ENCODE peak calls at places on chromosomes 11 and 22, in six cellular contexts. T is AG10803, S is SK-N-MC, J is endothelial cell of umbilical vein, G is GM12865, I is esophagus squamous epithelium. W is an unnamed sample.

GRCh38 chr11:6926208-6927029 is at the start of gene ZNF215:
- DNase-seq in G (peak), T (peak), J (peak), I (peak), S (no peak), W (peak)

GRCh38 chr11:540583-541432 is 3.5 kb downstream of the LRRC56 start:
- DNase-seq in G (no peak), S (no peak), I (no peak), T (no peak), J (no peak), W (no peak)

GRCh38 chr11:127275771-127276170 is 275.2 kb upstream of the KIRREL3 start:
- DNase-seq in I (no peak), J (no peak), T (no peak), G (no peak), S (no peak), W (no peak)

GRCh38 chr11:35683728-35684339 is 21.3 kb downstream of the TRIM44 start:
- DNase-seq in I (no peak), G (peak), T (peak), J (no peak), S (no peak), W (no peak)

GRCh38 chr22:49427941-49428340 is 399.7 kb downstream of the BRD1 start:
- DNase-seq in J (no peak), T (no peak), S (no peak), G (no peak), I (no peak), W (no peak)

GRCh38 chr11:15932417-15932816 is 423.9 kb downstream of the SOX6 start:
- DNase-seq in T (no peak), J (no peak), I (no peak), S (no peak), G (no peak), W (no peak)

GRCh38 chr11:69647761-69648497 is 7.0 kb downstream of the CCND1 start:
- DNase-seq in J (no peak), S (no peak), T (no peak), G (peak), I (no peak), W (no peak)

GRCh38 chr11:7571640-7572000 is 57.8 kb downstream of the PPFIBP2 start:
- DNase-seq in I (no peak), S (no peak), J (peak), T (peak), G (peak), W (no peak)

GRCh38 chr11:75445315-75445953 is 12.4 kb upstream of the KLHL35 start:
- DNase-seq in T (peak), I (peak), G (peak), S (no peak), J (peak), W (no peak)

GRCh38 chr11:75035911-75036536 is 47.3 kb downstream of the NEU3 start:
- DNase-seq in G (no peak), S (no peak), J (no peak), T (no peak), I (no peak), W (no peak)

GRCh38 chr11:65546217-65546958 is 11.8 kb downstream of the LTBP3 start:
- DNase-seq in G (peak), T (no peak), J (peak), S (no peak), I (peak), W (no peak)

GRCh38 chr22:25206998-25207397 is 7.3 kb downstream of the CRYBB3 start:
- DNase-seq in T (no peak), S (no peak), G (no peak), J (no peak), I (no peak), W (no peak)

GRCh38 chr22:24146791-24147353 is 34.4 kb upstream of the SUSD2 start:
- DNase-seq in T (peak), S (peak), G (no peak), I (no peak), J (peak), W (peak)

GRCh38 chr22:27490080-27490479 is 311.5 kb downstream of the MN1 start:
- DNase-seq in J (no peak), I (no peak), T (no peak), S (no peak), G (no peak), W (no peak)

GRCh38 chr11:126816655-126817054 is 183.9 kb downstream of the KIRREL3 start:
- DNase-seq in I (no peak), G (no peak), S (no peak), T (peak), J (no peak), W (no peak)

GRCh38 chr11:6079463-6079862 is 28.0 kb upstream of the OR56B4 start:
- DNase-seq in I (no peak), G (no peak), J (no peak), T (no peak), S (no peak), W (no peak)

GRCh38 chr11:102005306-102005705 is 41.9 kb upstream of the CFAP300 start:
- DNase-seq in G (no peak), J (no peak), S (no peak), I (no peak), T (no peak), W (no peak)

GRCh38 chr11:69536406-69536805 is 54.9 kb downstream of the LINC01488 start:
- DNase-seq in G (no peak), S (no peak), I (no peak), J (no peak), T (no peak), W (no peak)

GRCh38 chr11:71206186-71206585 is 46.2 kb downstream of the SHANK2 start:
- DNase-seq in J (no peak), I (no peak), T (peak), S (no peak), G (no peak), W (no peak)

GRCh38 chr11:67054851-67055523 is 1.7 kb upstream of the RHOD start:
- DNase-seq in S (no peak), T (peak), J (peak), G (no peak), I (no peak), W (no peak)

GRCh38 chr11:131897976-131898375 is 527.6 kb downstream of the NTM start:
- DNase-seq in J (no peak), I (no peak), G (no peak), S (no peak), T (no peak), W (no peak)

GRCh38 chr22:49158741-49159564 is 668.7 kb downstream of the BRD1 start:
- DNase-seq in T (no peak), G (no peak), I (no peak), S (no peak), J (no peak), W (no peak)

GRCh38 chr11:14446701-14447169 is 52.9 kb downstream of the COPB1 start:
- DNase-seq in G (no peak), S (no peak), T (peak), J (peak), I (no peak), W (no peak)

GRCh38 chr11:69055598-69056516 is 7.1 kb downstream of the TPCN2 start:
- DNase-seq in G (peak), J (no peak), I (no peak), T (no peak), S (no peak), W (no peak)

GRCh38 chr11:130202818-130203671 is 43.5 kb downstream of the ST14 start:
- DNase-seq in T (no peak), G (no peak), S (no peak), I (no peak), J (no peak), W (no peak)

GRCh38 chr22:37805878-37806277 is 1.9 kb upstream of the GCAT start:
- DNase-seq in J (no peak), S (no peak), G (no peak), I (no peak), T (no peak), W (no peak)

GRCh38 chr11:60970369-60970774 is 1.1 kb upstream of the CD6 start:
- DNase-seq in J (peak), S (no peak), I (no peak), G (peak), T (peak), W (no peak)

GRCh38 chr11:61173456-61173855 is 12.2 kb upstream of the VPS37C start:
- DNase-seq in I (no peak), G (peak), S (no peak), J (peak), T (peak), W (no peak)

GRCh38 chr11:70579376-70579955 is 181.1 kb downstream of the CTTN start:
- DNase-seq in I (no peak), G (no peak), J (no peak), S (no peak), T (no peak), W (no peak)

GRCh38 chr11:115217726-115218311 is 286.4 kb downstream of the CADM1 start:
- DNase-seq in J (no peak), I (no peak), G (no peak), T (no peak), S (no peak), W (no peak)

GRCh38 chr11:39221739-39222138 is 2237.7 kb downstream of the LRRC4C start:
- DNase-seq in J (no peak), S (peak), G (no peak), I (no peak), T (no peak), W (no peak)

GRCh38 chr11:110522456-110522855 is 92.7 kb downstream of the FDX1 start:
- DNase-seq in S (peak), T (no peak), J (no peak), G (no peak), I (no peak), W (no peak)

GRCh38 chr11:20594274-20595061 is 4.9 kb upstream of the SLC6A5 start:
- DNase-seq in S (no peak), I (no peak), J (no peak), G (no peak), T (no peak), W (no peak)

GRCh38 chr11:80980221-80980620 is 1539.4 kb upstream of the TENM4 start:
- DNase-seq in J (peak), S (no peak), I (no peak), G (peak), T (peak), W (peak)

GRCh38 chr11:105000797-105001196 is 22.2 kb downstream of the CASP5 start:
- DNase-seq in T (no peak), J (peak), I (no peak), S (no peak), G (peak), W (no peak)

GRCh38 chr11:68857037-68857586 is 15.4 kb upstream of the CPT1A start:
- DNase-seq in S (no peak), T (no peak), I (no peak), J (no peak), G (no peak), W (no peak)

GRCh38 chr11:125345706-125346561 is 150.1 kb downstream of the FEZ1 start:
- DNase-seq in T (peak), G (peak), J (peak), I (peak), S (no peak), W (peak)

DNA sequence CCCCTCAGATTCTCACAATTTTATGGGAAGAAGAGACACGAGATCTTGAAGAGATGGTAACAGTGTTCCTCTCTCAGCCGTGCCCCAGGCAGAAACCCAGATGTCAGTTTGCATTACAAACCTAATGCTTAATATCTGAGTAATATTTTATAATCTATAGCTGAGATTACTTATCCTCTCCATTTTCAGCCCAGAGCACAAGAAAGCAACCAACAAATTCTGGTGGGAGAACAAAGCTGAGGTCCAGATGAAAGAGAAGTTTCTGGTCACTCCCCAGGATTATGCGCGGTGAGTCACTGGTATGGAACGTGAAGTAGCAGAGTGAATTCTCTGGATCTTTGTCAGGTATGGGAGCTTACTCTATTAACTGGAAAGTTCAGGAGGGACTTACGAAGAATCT is 884 bp downstream of the CENATAC start:
- DNase-seq in S (no peak), G (no peak), I (no peak), T (peak), J (peak), W (no peak)
- H3K4me3 ChIP-seq in S (peak), G (peak), I (peak), T (peak), J (peak), W (peak)

GRCh38 chr11:83073884-83074283 is 2.2 kb upstream of the RAB30 start:
- DNase-seq in J (no peak), S (no peak), T (no peak), I (no peak), G (no peak), W (no peak)

GRCh38 chr11:83072689-83073242 is 1.1 kb upstream of the RAB30 start:
- DNase-seq in S (no peak), G (no peak), I (no peak), T (no peak), J (no peak), W (no peak)

GRCh38 chr11:83070878-83071640 is 638 bp downstream of the RAB30 start:
- DNase-seq in I (no peak), J (no peak), S (no peak), G (no peak), T (peak), W (no peak)

GRCh38 chr11:83071641-83072591 is at the start of gene RAB30:
- DNase-seq in G (peak), S (peak), J (peak), I (peak), T (peak), W (peak)

DNA sequence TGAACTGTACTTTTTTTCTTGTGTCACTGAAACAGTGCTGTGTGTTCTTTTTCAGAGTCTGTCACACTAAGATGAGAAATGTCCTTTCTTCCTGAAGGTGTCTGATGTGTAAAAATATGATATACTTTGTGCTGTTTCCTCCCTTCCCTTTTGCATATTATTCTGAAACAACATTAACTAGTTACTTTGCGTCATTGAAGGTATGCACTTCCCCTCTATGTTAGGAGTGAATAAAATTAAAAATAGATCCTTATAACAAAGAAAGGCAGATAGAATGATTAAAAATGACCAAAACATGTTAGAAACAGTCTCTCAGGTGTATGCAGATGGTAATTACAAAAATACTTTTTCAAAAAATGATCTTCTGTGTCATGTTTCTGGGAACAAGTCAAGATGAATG is 1.6 kb upstream of the RAB30 start:
- DNase-seq in I (no peak), T (no peak), S (no peak), J (no peak), G (no peak), W (no peak)
- H3K4me3 ChIP-seq in I (peak), T (peak), S (peak), J (peak), G (peak), W (peak)

DNA sequence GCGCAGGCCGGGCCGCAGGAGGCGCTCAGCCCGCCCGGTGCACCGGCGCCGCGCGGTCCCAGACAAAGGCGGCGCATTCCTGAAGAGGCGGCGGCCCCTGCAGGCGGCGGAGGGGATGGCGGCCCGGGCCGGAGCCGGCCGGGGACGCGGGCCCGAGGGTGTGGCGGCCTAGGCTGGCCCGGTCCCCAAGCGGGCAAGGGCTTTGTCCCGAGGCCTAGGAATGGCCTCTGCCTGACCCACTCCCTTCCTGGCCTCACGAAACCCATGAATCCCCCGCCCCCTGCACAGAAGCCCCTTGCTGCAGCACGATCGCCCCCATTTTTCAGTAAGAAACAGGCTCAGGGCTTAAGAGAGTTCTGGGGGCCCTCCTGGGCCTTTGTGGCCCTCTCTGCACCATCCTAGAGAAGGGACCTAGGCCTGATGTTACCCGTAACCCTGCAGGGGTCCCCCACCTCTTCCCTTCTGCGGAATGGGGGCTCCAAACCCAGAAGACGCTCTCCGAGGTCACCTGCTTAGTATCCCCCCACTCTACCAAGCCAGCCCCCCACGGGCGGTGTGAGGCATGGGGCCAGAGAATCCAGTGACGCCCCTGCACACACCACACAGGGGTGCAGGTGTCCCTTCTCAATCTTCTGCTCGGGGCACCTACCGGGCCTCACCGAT is 363 bp upstream of the RTN4R start:
- DNase-seq in G (peak), T (peak), I (no peak), S (no peak), J (peak), W (no peak)
- H3K4me3 ChIP-seq in G (no peak), T (no peak), I (peak), S (peak), J (no peak), W (no peak)

GRCh38 chr11:57476223-57476882 is 16.0 kb downstream of the RTN4RL2 start:
- DNase-seq in I (no peak), J (no peak), T (no peak), G (peak), S (no peak), W (no peak)
- H3K4me3 ChIP-seq in I (peak), J (no peak), T (no peak), G (peak), S (no peak), W (peak)

GRCh38 chr11:2384723-2385041 is 7.6 kb downstream of the CD81 start:
- DNase-seq in S (no peak), T (no peak), J (no peak), I (no peak), G (peak), W (no peak)

GRCh38 chr11:2383823-2384722 is 7.0 kb downstream of the CD81 start:
- DNase-seq in I (no peak), J (no peak), G (peak), S (no peak), T (no peak), W (no peak)

GRCh38 chr11:2381494-2382128 is 4.5 kb downstream of the CD81 start:
- DNase-seq in I (no peak), J (no peak), G (no peak), T (no peak), S (no peak), W (no peak)

GRCh38 chr11:2382129-2382517 is 5.0 kb downstream of the CD81 start:
- DNase-seq in S (no peak), G (no peak), J (no peak), T (no peak), I (no peak), W (no peak)

GRCh38 chr11:2382927-2383822 is 6.1 kb downstream of the CD81 start:
- DNase-seq in J (peak), S (no peak), T (no peak), I (no peak), G (no peak), W (no peak)
- H3K4me3 ChIP-seq in J (no peak), S (no peak), T (peak), I (peak), G (peak), W (no peak)

GRCh38 chr11:91986218-91986617 is 238.4 kb upstream of the FAT3 start:
- DNase-seq in J (no peak), T (no peak), I (no peak), S (no peak), G (no peak), W (no peak)

GRCh38 chr11:91984033-91984568 is 240.5 kb upstream of the FAT3 start:
- DNase-seq in G (no peak), T (peak), S (no peak), J (no peak), I (no peak), W (no peak)

GRCh38 chr11:91979775-91980174 is 244.8 kb upstream of the FAT3 start:
- DNase-seq in G (no peak), T (no peak), S (no peak), J (no peak), I (no peak), W (no peak)

GRCh38 chr11:91978747-91979146 is 245.9 kb upstream of the FAT3 start:
- DNase-seq in S (no peak), J (no peak), G (no peak), T (peak), I (no peak), W (no peak)

GRCh38 chr11:91981995-91982394 is 242.6 kb upstream of the FAT3 start:
- DNase-seq in S (no peak), G (no peak), T (peak), J (no peak), I (no peak), W (peak)
- H3K4me3 ChIP-seq in S (no peak), G (no peak), T (no peak), J (no peak), I (no peak), W (no peak)

GRCh38 chr11:57547854-57548377 is 10.5 kb downstream of the SMTNL1 start:
- DNase-seq in J (peak), S (no peak), I (no peak), G (peak), T (no peak), W (no peak)

GRCh38 chr11:57544566-57544965 is 7.2 kb downstream of the SMTNL1 start:
- DNase-seq in I (no peak), T (no peak), J (no peak), S (no peak), G (no peak), W (no peak)

GRCh38 chr11:57546869-57547518 is 9.6 kb downstream of the SMTNL1 start:
- DNase-seq in J (peak), I (no peak), S (no peak), T (peak), G (peak), W (no peak)

GRCh38 chr11:57546451-57546850 is 9.1 kb downstream of the SMTNL1 start:
- DNase-seq in S (no peak), T (no peak), J (no peak), I (no peak), G (no peak), W (no peak)

GRCh38 chr11:57545883-57546282 is 8.5 kb downstream of the SMTNL1 start:
- DNase-seq in G (no peak), I (no peak), J (no peak), T (no peak), S (no peak), W (no peak)
- H3K4me3 ChIP-seq in G (no peak), I (no peak), J (no peak), T (no peak), S (no peak), W (no peak)

GRCh38 chr22:44159230-44159629 is 21.5 kb upstream of the PARVG start:
- DNase-seq in T (no peak), G (no peak), I (no peak), S (no peak), J (no peak), W (no peak)
- H3K4me3 ChIP-seq in T (no peak), G (no peak), I (no peak), S (no peak), J (no peak), W (no peak)

W was measured in skeletal muscle cell.